ENCODE peak calls at places on chromosomes 2 and 18, in eight cellular contexts. Y is K562, M is A549, U is IMR-90, G is SK-N-SH, C is GM12878, R is HepG2, X is H1. I is an unnamed sample.
A peak's percentile ranks its signal among the peaks of the same experiment; 100 is the strongest.

GRCh38 chr2:172937884-172938712 is 137.5 kb upstream of the MAP3K20 start:
- DNase-seq in Y (no peak), M (no peak), U (no peak), G (no peak), C (no peak), R (no peak), X (no peak), I (no peak)

GRCh38 chr18:13220326-13220991 is 1.9 kb downstream of the LDLRAD4 start:
- DNase-seq in Y (no peak), M (no peak), U (no peak), G (no peak), C (no peak), R (no peak), X (no peak), I (no peak)

GRCh38 chr2:230738924-230739323 is 26.3 kb downstream of the CAB39 start:
- DNase-seq in Y (no peak), M (no peak), U (no peak), G (no peak), C (no peak), R (peak; percentile 85), X (no peak), I (no peak)

GRCh38 chr2:33021542-33022259 is 74.9 kb downstream of the LTBP1 start:
- DNase-seq in Y (no peak), M (no peak), U (peak; percentile 90), G (no peak), C (no peak), R (no peak), X (no peak), I (no peak)

GRCh38 chr2:119549236-119549635 is 5.0 kb downstream of the CFAP221 start:
- DNase-seq in Y (no peak), M (no peak), U (peak; percentile 8), G (peak; percentile 38), C (no peak), R (no peak), X (no peak), I (no peak)

GRCh38 chr18:11078491-11078890 is 70.9 kb downstream of the PIEZO2 start:
- DNase-seq in Y (no peak), M (no peak), U (no peak), G (no peak), C (peak; percentile 46), R (no peak), X (no peak), I (no peak)

GRCh38 chr18:4430836-4431235 is 24.3 kb downstream of the DLGAP1 start:
- DNase-seq in Y (no peak), M (no peak), U (no peak), G (no peak), C (no peak), R (no peak), X (no peak), I (no peak)

GRCh38 chr2:28616618-28617017 is 120.8 kb downstream of the PLB1 start:
- DNase-seq in Y (no peak), M (no peak), U (peak; percentile 53), G (no peak), C (no peak), R (no peak), X (no peak), I (no peak)

GRCh38 chr2:129879614-129880180 is 99.8 kb upstream of the RAB6C start:
- DNase-seq in Y (no peak), M (no peak), U (no peak), G (no peak), C (no peak), R (no peak), X (no peak), I (no peak)

GRCh38 chr2:157501026-157501425 is 57.1 kb upstream of the CYTIP start:
- DNase-seq in Y (no peak), M (no peak), U (no peak), G (no peak), C (no peak), R (no peak), X (no peak), I (no peak)

GRCh38 chr2:105068387-105068786 is 30.5 kb downstream of the MRPS9 start:
- DNase-seq in Y (no peak), M (no peak), U (no peak), G (no peak), C (no peak), R (no peak), X (no peak), I (no peak)

GRCh38 chr2:122019729-122020128 is 264.3 kb downstream of the TSN start:
- DNase-seq in Y (no peak), M (no peak), U (no peak), G (no peak), C (no peak), R (no peak), X (no peak), I (no peak)

GRCh38 chr2:101754613-101755012 is 57.1 kb downstream of the MAP4K4 start:
- DNase-seq in Y (no peak), M (no peak), U (peak; percentile 63), G (no peak), C (no peak), R (no peak), X (no peak), I (no peak)

GRCh38 chr2:34105015-34105767 is 506.1 kb upstream of the FAM98A start:
- DNase-seq in Y (no peak), M (no peak), U (peak; percentile 83), G (no peak), C (no peak), R (no peak), X (no peak), I (no peak)

GRCh38 chr18:23207191-23207955 is 72.1 kb downstream of the CABLES1 start:
- DNase-seq in Y (peak; percentile 82), M (no peak), U (peak; percentile 68), G (no peak), C (no peak), R (peak; percentile 13), X (no peak), I (peak; percentile 8)

GRCh38 chr18:62366992-62367391 is 41.9 kb downstream of the TNFRSF11A start:
- DNase-seq in Y (no peak), M (no peak), U (no peak), G (no peak), C (no peak), R (no peak), X (no peak), I (no peak)

GRCh38 chr2:54559593-54560145 is 103.5 kb downstream of the SPTBN1 start:
- DNase-seq in Y (no peak), M (peak; percentile 57), U (peak; percentile 87), G (peak; percentile 65), C (no peak), R (peak; percentile 83), X (no peak), I (no peak)

GRCh38 chr18:35861367-35862114 is 110.9 kb upstream of the RMP24 start:
- DNase-seq in Y (no peak), M (no peak), U (no peak), G (no peak), C (peak; percentile 33), R (no peak), X (no peak), I (no peak)

GRCh38 chr2:71696381-71696780 is 243.0 kb downstream of the DYSF start:
- DNase-seq in Y (no peak), M (no peak), U (no peak), G (no peak), C (no peak), R (no peak), X (no peak), I (no peak)

GRCh38 chr2:181954538-181954883 is 31.1 kb upstream of the PPP1R1C start:
- DNase-seq in Y (no peak), M (no peak), U (peak; percentile 23), G (no peak), C (no peak), R (no peak), X (no peak), I (no peak)

GRCh38 chr18:62105373-62105772 is 81.5 kb downstream of the PIGN start:
- DNase-seq in Y (no peak), M (no peak), U (peak; percentile 62), G (no peak), C (no peak), R (no peak), X (no peak), I (no peak)

GRCh38 chr2:132542953-132543569 is 126.5 kb downstream of the GPR39 start:
- DNase-seq in Y (no peak), M (no peak), U (peak; percentile 16), G (no peak), C (no peak), R (no peak), X (no peak), I (no peak)
- TF ChIP-seq RAD21 in Y (no peak), M (no peak), U (no peak), G (no peak), C (no peak), R (no peak), X (no peak), I (no peak)

GRCh38 chr2:197359859-197360258 is 49.3 kb upstream of the ANKRD44 start:
- DNase-seq in Y (no peak), M (no peak), U (no peak), G (no peak), C (no peak), R (no peak), X (no peak), I (no peak)

GRCh38 chr2:197358927-197359326 is 48.3 kb upstream of the ANKRD44 start:
- DNase-seq in Y (no peak), M (no peak), U (peak; percentile 33), G (no peak), C (no peak), R (no peak), X (no peak), I (no peak)

GRCh38 chr2:197363998-197364397 is 53.4 kb upstream of the ANKRD44 start:
- DNase-seq in Y (no peak), M (no peak), U (no peak), G (no peak), C (no peak), R (no peak), X (no peak), I (no peak)

GRCh38 chr2:197357986-197358385 is 47.4 kb upstream of the ANKRD44 start:
- DNase-seq in Y (no peak), M (no peak), U (no peak), G (no peak), C (no peak), R (no peak), X (no peak), I (no peak)

DNA sequence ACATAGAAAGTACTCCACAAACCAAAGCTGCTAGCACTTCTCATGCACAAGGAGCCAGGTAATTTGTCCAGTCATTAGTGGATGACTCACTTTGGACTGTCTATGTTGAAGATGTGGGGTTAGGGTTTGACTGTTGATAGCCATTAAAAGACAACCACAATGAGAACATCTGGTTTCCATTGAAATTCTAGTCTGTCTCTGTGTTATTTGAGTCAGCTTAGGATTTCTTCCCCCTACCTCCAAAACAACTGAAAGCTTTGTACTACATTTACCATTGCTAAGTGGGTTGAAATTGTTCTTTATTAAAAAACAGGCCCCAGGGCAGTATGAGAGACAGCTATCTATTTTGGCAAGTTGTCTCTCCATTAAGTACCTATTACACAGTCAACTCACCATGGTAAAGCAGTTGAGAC is 50.2 kb upstream of the ANKRD44 start:
- DNase-seq in Y (no peak), M (no peak), U (peak; percentile 87), G (peak; percentile 68), C (no peak), R (no peak), X (no peak), I (no peak)
- TF ChIP-seq RAD21 in Y (no peak), M (no peak), U (no peak), G (no peak), C (no peak), R (no peak), X (no peak), I (no peak)

GRCh38 chr18:27608742-27609141 is 423.6 kb upstream of the CHST9 start:
- DNase-seq in Y (no peak), M (no peak), U (no peak), G (no peak), C (no peak), R (no peak), X (no peak), I (no peak)
- TF ChIP-seq RAD21 in Y (no peak), M (no peak), U (no peak), G (no peak), C (peak; percentile 13), R (no peak), X (peak; percentile 31), I (no peak)

GRCh38 chr18:54043484-54044256 is 180.8 kb downstream of the MBD2 start:
- DNase-seq in Y (no peak), M (no peak), U (no peak), G (no peak), C (no peak), R (no peak), X (no peak), I (no peak)
- TF ChIP-seq RAD21 in Y (no peak), M (no peak), U (no peak), G (peak; percentile 28), C (no peak), R (no peak), X (peak; percentile 20), I (peak; percentile 12)

I was measured in HCT116.